ENCODE peak calls at places on chromosomes 1 and 21, in four cellular contexts. J is spleen, W is right atrium auricular region, Z is fibroblast of pulmonary artery. N is an unnamed sample.

GRCh38 chr1:243447844-243448243 is 192.0 kb downstream of the SDCCAG8 start:
- DNase-seq in J (no peak), W (no peak), Z (no peak), N (no peak)

GRCh38 chr1:233172201-233172600 is 123.3 kb downstream of the PCNX2 start:
- DNase-seq in J (no peak), W (no peak), Z (peak), N (peak)

GRCh38 chr1:70397013-70397412 is 14.1 kb upstream of the CTH start:
- DNase-seq in J (no peak), W (no peak), Z (no peak), N (no peak)

GRCh38 chr1:82371844-82372498 is 571.2 kb downstream of the ADGRL2 start:
- DNase-seq in J (no peak), W (no peak), Z (peak), N (no peak)

GRCh38 chr1:53088616-53089300 is 26.7 kb downstream of the PODN start:
- DNase-seq in J (no peak), W (no peak), Z (no peak), N (no peak)

GRCh38 chr1:2605754-2606003 is 19.1 kb downstream of the PRXL2B start:
- DNase-seq in J (peak), W (no peak), Z (no peak), N (no peak)

GRCh38 chr1:3073520-3074296 is 4.7 kb downstream of the PRDM16 start:
- DNase-seq in J (no peak), W (no peak), Z (no peak), N (no peak)

GRCh38 chr21:32914424-32915070 is 111.2 kb upstream of the OLIG2 start:
- DNase-seq in J (no peak), W (no peak), Z (no peak), N (no peak)

GRCh38 chr1:63230722-63231121 is 91.6 kb upstream of the FOXD3 start:
- DNase-seq in J (no peak), W (no peak), Z (no peak), N (no peak)

GRCh38 chr21:36661511-36662309 is 37.2 kb upstream of the SIM2 start:
- DNase-seq in J (no peak), W (no peak), Z (peak), N (peak)

GRCh38 chr21:36509966-36510742 is 30.2 kb upstream of the CLDN14 start:
- DNase-seq in J (no peak), W (no peak), Z (no peak), N (no peak)

GRCh38 chr1:50492142-50492541 is 68.9 kb upstream of the DMRTA2 start:
- DNase-seq in J (no peak), W (no peak), Z (no peak), N (no peak)

GRCh38 chr1:104780470-104781078 is 1030.9 kb downstream of the AMY1C start:
- DNase-seq in J (no peak), W (no peak), Z (peak), N (peak)

GRCh38 chr1:95685091-95685490 is 451.1 kb downstream of the RWDD3 start:
- DNase-seq in J (no peak), W (no peak), Z (no peak), N (no peak)

GRCh38 chr1:3649342-3650247 is at the start of gene WRAP73:
- DNase-seq in J (peak), W (peak), Z (peak), N (peak)

GRCh38 chr1:48499211-48499610 is 27.2 kb upstream of the SPATA6 start:
- DNase-seq in J (no peak), W (no peak), Z (no peak), N (no peak)

GRCh38 chr21:33025106-33025470 is 647 bp upstream of the OLIG2 start:
- DNase-seq in J (no peak), W (no peak), Z (no peak), N (no peak)

GRCh38 chr1:41754540-41754939 is 164.2 kb downstream of the HIVEP3 start:
- DNase-seq in J (peak), W (no peak), Z (no peak), N (no peak)

GRCh38 chr1:152189657-152190442 is 30.8 kb upstream of the RPTN start:
- DNase-seq in J (peak), W (peak), Z (peak), N (peak)

GRCh38 chr1:149917590-149918144 is at the start of gene SV2A:
- DNase-seq in J (no peak), W (no peak), Z (peak), N (peak)

GRCh38 chr1:100699744-100700143 is 19.8 kb upstream of the VCAM1 start:
- DNase-seq in J (no peak), W (no peak), Z (peak), N (peak)

GRCh38 chr1:150513275-150513885 is 2.2 kb upstream of the FALEC start:
- DNase-seq in J (peak), W (no peak), Z (no peak), N (no peak)

GRCh38 chr1:101262601-101263348 is 26.0 kb downstream of the S1PR1 start:
- DNase-seq in J (no peak), W (no peak), Z (no peak), N (no peak)

GRCh38 chr1:199176713-199177112 is 537.9 kb downstream of the PTPRC start:
- DNase-seq in J (no peak), W (no peak), Z (no peak), N (no peak)

GRCh38 chr1:248863011-248863881 is 4.4 kb upstream of the ZNF692 start:
- DNase-seq in J (peak), W (peak), Z (peak), N (peak)

DNA sequence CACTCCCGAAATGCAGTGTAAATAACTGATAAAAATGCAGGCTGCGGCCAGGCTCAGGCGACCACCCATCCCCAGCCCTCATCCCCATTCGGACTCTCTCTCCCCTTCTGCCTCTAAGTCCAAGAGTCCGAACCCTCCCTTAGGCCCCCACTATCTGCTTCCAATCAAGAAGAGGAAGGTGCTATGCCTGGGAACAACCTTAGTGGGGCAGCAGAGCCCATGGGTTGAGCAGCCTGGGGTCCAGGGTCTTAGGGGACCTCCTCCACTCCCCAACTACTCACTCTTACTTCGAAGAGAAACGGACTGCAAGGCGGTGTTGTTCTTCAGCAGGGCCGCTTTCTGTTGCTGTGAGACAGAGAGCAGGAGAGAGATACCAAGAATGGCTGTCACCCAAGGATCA is 12.2 kb downstream of the ARHGEF2 start:
- DNase-seq in J (no peak), W (no peak), Z (no peak), N (no peak)
- TF ChIP-seq CTCF in J (no peak), W (peak), Z (peak), N (peak)

DNA sequence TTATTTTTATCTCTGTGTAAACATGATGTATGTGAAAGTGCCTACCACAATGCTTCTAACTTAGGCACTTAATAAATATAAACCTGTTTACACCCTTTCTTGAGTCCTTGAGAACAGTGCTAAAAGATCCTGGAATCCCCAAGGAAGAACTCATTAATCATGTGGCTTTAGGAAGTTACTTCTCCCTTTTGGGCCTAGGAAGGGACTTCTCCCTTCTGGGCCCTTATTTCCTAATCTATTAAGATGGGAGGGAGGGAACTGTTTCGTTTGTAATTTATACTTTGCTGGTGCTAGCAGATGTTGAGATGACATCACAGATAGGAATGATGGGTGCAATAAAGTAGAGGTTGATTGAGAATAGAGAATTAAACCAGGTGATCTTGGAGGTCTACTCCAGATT is 1.1 kb downstream of the BTF3L4 start:
- DNase-seq in J (no peak), W (no peak), Z (no peak), N (no peak)
- H3K4me3 ChIP-seq in J (peak), W (peak), Z (peak), N (peak)

GRCh38 chr1:110235181-110235838 is 25.2 kb downstream of the KCNC4 start:
- DNase-seq in J (peak), W (no peak), Z (no peak), N (peak)

GRCh38 chr1:110233861-110234260 is 23.7 kb downstream of the KCNC4 start:
- DNase-seq in J (no peak), W (no peak), Z (no peak), N (no peak)

GRCh38 chr1:110234691-110235090 is 24.6 kb downstream of the KCNC4 start:
- DNase-seq in J (no peak), W (no peak), Z (no peak), N (no peak)

GRCh38 chr1:110237406-110238152 is 27.5 kb downstream of the KCNC4 start:
- DNase-seq in J (peak), W (no peak), Z (peak), N (no peak)

DNA sequence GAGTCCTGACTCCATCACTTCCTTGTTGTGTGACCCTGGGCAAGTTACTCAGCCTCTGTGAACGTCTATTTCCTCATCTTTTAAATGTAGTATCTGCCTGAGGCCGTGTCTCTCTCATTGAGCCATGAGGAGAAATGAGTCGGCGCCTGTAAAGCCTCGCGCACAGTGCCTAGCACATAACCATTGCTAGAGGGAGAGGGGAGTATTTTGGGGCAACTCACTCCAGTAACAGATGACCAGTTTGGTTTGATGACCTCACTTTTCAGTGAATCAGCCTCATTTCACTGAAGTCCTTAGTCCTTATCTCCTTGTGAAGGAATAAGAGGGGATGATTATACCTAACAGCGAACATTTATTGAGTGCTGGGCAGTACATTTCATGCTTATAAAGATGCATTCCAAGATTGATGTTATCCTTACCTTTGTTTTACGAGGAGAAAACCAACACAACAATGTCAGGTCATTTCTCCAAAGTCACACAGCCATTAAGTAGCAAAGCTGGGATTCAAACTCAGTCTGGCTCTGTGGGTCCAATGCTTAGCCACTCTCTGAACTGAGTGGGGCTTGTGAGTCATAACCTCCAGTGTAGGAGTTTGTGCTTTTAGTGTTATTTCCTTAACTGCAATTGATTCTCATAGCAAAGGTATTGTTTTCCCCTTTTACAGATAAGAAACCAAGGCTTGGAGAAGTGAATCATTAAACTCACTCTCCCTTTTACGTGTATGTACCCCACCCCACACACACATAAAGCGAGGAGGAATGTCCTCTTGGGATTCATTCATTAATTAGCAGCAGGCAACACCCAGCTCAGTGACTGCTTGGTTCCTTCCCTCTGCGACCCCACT is 25.9 kb downstream of the KCNC4 start:
- DNase-seq in J (peak), W (no peak), Z (peak), N (peak)
- TF ChIP-seq CTCF in J (no peak), W (no peak), Z (no peak), N (no peak)

GRCh38 chr1:177163844-177164379 is 600 bp downstream of the ASTN1 start:
- DNase-seq in J (no peak), W (no peak), Z (no peak), N (no peak)
- H3K4me3 ChIP-seq in J (peak), W (peak), Z (no peak), N (peak)

DNA sequence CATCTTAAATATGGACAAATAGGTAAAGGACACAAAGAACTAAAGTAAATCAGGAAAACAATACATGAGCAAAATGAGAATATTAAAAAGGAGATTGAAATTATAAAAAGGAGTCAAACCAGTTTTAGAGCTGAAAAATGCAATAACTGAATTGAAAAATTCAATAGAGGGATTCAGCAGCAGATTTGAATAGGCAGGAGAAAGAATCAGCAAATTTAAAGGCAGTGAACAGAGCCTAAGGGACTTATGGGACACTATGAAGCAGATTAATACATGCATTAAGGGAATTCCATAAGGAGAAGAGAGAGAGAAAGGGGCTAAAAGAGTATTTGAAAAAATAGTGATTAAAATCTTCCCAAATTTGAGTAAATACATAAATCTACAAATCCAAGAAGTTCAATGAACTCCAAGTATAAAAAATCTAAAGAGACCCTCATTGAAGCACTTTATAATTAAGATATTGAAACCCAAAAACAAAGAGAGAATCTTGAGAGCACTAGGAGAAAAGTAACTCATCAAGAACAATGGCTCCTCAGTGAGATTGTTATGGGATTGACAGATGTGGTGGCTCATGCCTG is 2.9 kb downstream of the CFAP107 start:
- DNase-seq in J (no peak), W (no peak), Z (no peak), N (no peak)
- TF ChIP-seq CTCF in J (no peak), W (no peak), Z (no peak), N (no peak)

GRCh38 chr21:39020751-39021474 is 162.3 kb downstream of the PSMG1 start:
- DNase-seq in J (peak), W (no peak), Z (peak), N (no peak)

GRCh38 chr21:39018730-39019129 is 164.5 kb downstream of the PSMG1 start:
- DNase-seq in J (no peak), W (no peak), Z (no peak), N (no peak)

GRCh38 chr21:39022901-39023693 is 160.2 kb downstream of the PSMG1 start:
- DNase-seq in J (peak), W (no peak), Z (peak), N (no peak)

GRCh38 chr21:39022035-39022900 is 161.0 kb downstream of the PSMG1 start:
- DNase-seq in J (no peak), W (no peak), Z (no peak), N (no peak)

DNA sequence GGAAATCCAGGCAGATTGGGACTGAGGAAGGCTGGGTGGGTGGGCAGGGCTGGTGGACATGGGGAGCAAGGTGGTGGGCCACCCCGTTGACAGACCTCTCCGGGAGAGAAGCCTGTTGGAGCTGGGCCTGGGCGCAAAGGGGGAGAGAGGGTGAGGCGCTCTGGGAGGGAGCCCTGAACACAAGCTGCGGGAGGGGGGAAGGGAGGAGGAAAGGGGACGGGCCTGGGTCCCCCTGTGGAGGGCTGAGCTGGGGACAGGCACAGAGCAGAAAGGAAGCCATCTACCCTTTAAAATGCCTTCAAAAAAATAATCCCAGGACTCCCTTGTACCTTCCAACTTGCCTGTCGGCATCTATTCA is 161.8 kb downstream of the PSMG1 start:
- DNase-seq in J (no peak), W (no peak), Z (no peak), N (no peak)
- H3K4me3 ChIP-seq in J (no peak), W (no peak), Z (no peak), N (no peak)

GRCh38 chr1:218553197-218553596 is 208.1 kb downstream of the TGFB2 start:
- DNase-seq in J (no peak), W (no peak), Z (no peak), N (no peak)
- TF ChIP-seq CTCF in J (no peak), W (no peak), Z (peak), N (peak)